ENCODE peak calls at places on chromosomes 2 and 18, in six cellular contexts. One of them, this sample, is unnamed.

GRCh38 chr2:62207480-62207879 is 11.6 kb downstream of the B3GNT2 start:
- DNase-seq in K562: no peak
- DNase-seq in lower leg skin: no peak
- DNase-seq in ovary: no peak
- DNase-seq in body of pancreas: no peak
- DNase-seq in GM12891: no peak
- DNase-seq in this sample: no peak

GRCh38 chr18:35334821-35335220 is 9.4 kb downstream of the ZNF24 start:
- DNase-seq in ovary: no peak
- DNase-seq in body of pancreas: no peak
- DNase-seq in GM12891: no peak
- DNase-seq in lower leg skin: no peak
- DNase-seq in K562: no peak
- DNase-seq in this sample: no peak

GRCh38 chr2:6945087-6945813 is 28.0 kb downstream of the RNF144A start:
- DNase-seq in ovary: no peak
- DNase-seq in K562: no peak
- DNase-seq in body of pancreas: no peak
- DNase-seq in GM12891: no peak
- DNase-seq in lower leg skin: no peak
- DNase-seq in this sample: no peak

GRCh38 chr18:59996370-59996966 is 96.7 kb downstream of the PMAIP1 start:
- DNase-seq in GM12891: no peak
- DNase-seq in K562: peak; percentile 26
- DNase-seq in body of pancreas: no peak
- DNase-seq in lower leg skin: no peak
- DNase-seq in ovary: no peak
- DNase-seq in this sample: peak; percentile 17

GRCh38 chr2:15748736-15749323 is 157.2 kb downstream of the DDX1 start:
- DNase-seq in GM12891: peak; percentile 41
- DNase-seq in lower leg skin: no peak
- DNase-seq in ovary: no peak
- DNase-seq in body of pancreas: no peak
- DNase-seq in K562: peak; percentile 79
- DNase-seq in this sample: peak; percentile 66

GRCh38 chr18:32707586-32707985 is 65.2 kb downstream of the KLHL14 start:
- DNase-seq in ovary: no peak
- DNase-seq in body of pancreas: no peak
- DNase-seq in K562: no peak
- DNase-seq in GM12891: no peak
- DNase-seq in lower leg skin: no peak
- DNase-seq in this sample: no peak

GRCh38 chr18:47247833-47248609 is 3.4 kb downstream of the SKOR2 start:
- DNase-seq in GM12891: no peak
- DNase-seq in lower leg skin: no peak
- DNase-seq in K562: no peak
- DNase-seq in body of pancreas: no peak
- DNase-seq in ovary: no peak
- DNase-seq in this sample: no peak

GRCh38 chr18:35110554-35111058 is 69.4 kb downstream of the MAPRE2 start:
- DNase-seq in body of pancreas: no peak
- DNase-seq in ovary: no peak
- DNase-seq in lower leg skin: no peak
- DNase-seq in GM12891: no peak
- DNase-seq in K562: peak; percentile 84
- DNase-seq in this sample: peak; percentile 96

GRCh38 chr2:230520061-230520874 is 104.3 kb downstream of the SP100 start:
- DNase-seq in ovary: no peak
- DNase-seq in lower leg skin: no peak
- DNase-seq in body of pancreas: no peak
- DNase-seq in K562: no peak
- DNase-seq in GM12891: no peak
- DNase-seq in this sample: no peak

GRCh38 chr2:174711206-174711605 is 53.1 kb downstream of the CHRNA1 start:
- DNase-seq in K562: no peak
- DNase-seq in lower leg skin: no peak
- DNase-seq in GM12891: no peak
- DNase-seq in body of pancreas: no peak
- DNase-seq in ovary: no peak
- DNase-seq in this sample: no peak

GRCh38 chr18:7789853-7790552 is 222.9 kb downstream of the PTPRM start:
- DNase-seq in ovary: no peak
- DNase-seq in lower leg skin: no peak
- DNase-seq in K562: no peak
- DNase-seq in GM12891: no peak
- DNase-seq in body of pancreas: peak; percentile 45
- DNase-seq in this sample: no peak

GRCh38 chr2:26809876-26810577 is 24.2 kb downstream of the CENPA start:
- DNase-seq in ovary: no peak
- DNase-seq in lower leg skin: no peak
- DNase-seq in K562: no peak
- DNase-seq in body of pancreas: no peak
- DNase-seq in GM12891: no peak
- DNase-seq in this sample: no peak

GRCh38 chr2:75787532-75788132 is 76.9 kb upstream of the GCFC2 start:
- DNase-seq in ovary: no peak
- DNase-seq in lower leg skin: no peak
- DNase-seq in body of pancreas: no peak
- DNase-seq in K562: peak; percentile 23
- DNase-seq in GM12891: no peak
- DNase-seq in this sample: peak; percentile 24

GRCh38 chr18:11183621-11184020 is 34.3 kb upstream of the PIEZO2 start:
- DNase-seq in GM12891: no peak
- DNase-seq in ovary: no peak
- DNase-seq in lower leg skin: no peak
- DNase-seq in K562: no peak
- DNase-seq in body of pancreas: no peak
- DNase-seq in this sample: no peak

GRCh38 chr2:168427451-168427850 is 28.6 kb upstream of the CERS6 start:
- DNase-seq in ovary: no peak
- DNase-seq in K562: no peak
- DNase-seq in GM12891: no peak
- DNase-seq in lower leg skin: no peak
- DNase-seq in body of pancreas: no peak
- DNase-seq in this sample: no peak

GRCh38 chr18:45548614-45549013 is 66.7 kb upstream of the SLC14A2 start:
- DNase-seq in lower leg skin: no peak
- DNase-seq in K562: no peak
- DNase-seq in ovary: no peak
- DNase-seq in body of pancreas: no peak
- DNase-seq in GM12891: no peak
- DNase-seq in this sample: no peak

GRCh38 chr2:205766765-205767359 is 84.6 kb downstream of the NRP2 start:
- DNase-seq in body of pancreas: peak; percentile 61
- DNase-seq in lower leg skin: peak; percentile 58
- DNase-seq in GM12891: peak; percentile 35
- DNase-seq in K562: peak; percentile 40
- DNase-seq in ovary: peak; percentile 81
- DNase-seq in this sample: peak; percentile 66

GRCh38 chr2:201129044-201129505 is 13.1 kb downstream of the CFLAR start:
- DNase-seq in body of pancreas: peak; percentile 43
- DNase-seq in K562: no peak
- DNase-seq in GM12891: no peak
- DNase-seq in lower leg skin: no peak
- DNase-seq in ovary: no peak
- DNase-seq in this sample: no peak

GRCh38 chr2:31078579-31079105 is 59.6 kb downstream of the GALNT14 start:
- DNase-seq in body of pancreas: no peak
- DNase-seq in ovary: no peak
- DNase-seq in K562: no peak
- DNase-seq in lower leg skin: no peak
- DNase-seq in GM12891: no peak
- DNase-seq in this sample: no peak

GRCh38 chr2:191499050-191499449 is 178.9 kb upstream of the NABP1 start:
- DNase-seq in lower leg skin: no peak
- DNase-seq in K562: no peak
- DNase-seq in GM12891: no peak
- DNase-seq in ovary: no peak
- DNase-seq in body of pancreas: no peak
- DNase-seq in this sample: no peak

GRCh38 chr2:126643431-126643830 is 12.5 kb upstream of the GYPC start:
- DNase-seq in ovary: no peak
- DNase-seq in lower leg skin: no peak
- DNase-seq in K562: no peak
- DNase-seq in GM12891: no peak
- DNase-seq in body of pancreas: no peak
- DNase-seq in this sample: no peak

GRCh38 chr2:77954931-77955330 is 432.8 kb upstream of the LRRTM4 start:
- DNase-seq in K562: peak; percentile 14
- DNase-seq in lower leg skin: no peak
- DNase-seq in body of pancreas: no peak
- DNase-seq in GM12891: no peak
- DNase-seq in ovary: no peak
- DNase-seq in this sample: no peak

GRCh38 chr18:31830686-31831085 is 70.0 kb upstream of the SLC25A52 start:
- DNase-seq in lower leg skin: no peak
- DNase-seq in ovary: no peak
- DNase-seq in body of pancreas: no peak
- DNase-seq in K562: no peak
- DNase-seq in GM12891: no peak
- DNase-seq in this sample: no peak

GRCh38 chr2:234459401-234460009 is 37.4 kb downstream of the ARL4C start:
- DNase-seq in body of pancreas: no peak
- DNase-seq in K562: no peak
- DNase-seq in ovary: no peak
- DNase-seq in lower leg skin: no peak
- DNase-seq in GM12891: no peak
- DNase-seq in this sample: no peak

GRCh38 chr2:241566468-241566867 is 7.9 kb downstream of the BOK start:
- DNase-seq in body of pancreas: no peak
- DNase-seq in lower leg skin: no peak
- DNase-seq in K562: no peak
- DNase-seq in GM12891: no peak
- DNase-seq in ovary: no peak
- DNase-seq in this sample: no peak

GRCh38 chr18:69895081-69896047 is 52.3 kb downstream of the CD226 start:
- DNase-seq in GM12891: no peak
- DNase-seq in body of pancreas: no peak
- DNase-seq in lower leg skin: no peak
- DNase-seq in ovary: no peak
- DNase-seq in K562: no peak
- DNase-seq in this sample: no peak

GRCh38 chr18:23650963-23651927 is 11.5 kb downstream of the ANKRD29 start:
- DNase-seq in body of pancreas: no peak
- DNase-seq in GM12891: no peak
- DNase-seq in lower leg skin: no peak
- DNase-seq in ovary: no peak
- DNase-seq in K562: no peak
- DNase-seq in this sample: no peak

GRCh38 chr2:200158586-200159365 is 147.7 kb upstream of the SPATS2L start:
- DNase-seq in lower leg skin: no peak
- DNase-seq in K562: no peak
- DNase-seq in GM12891: no peak
- DNase-seq in body of pancreas: no peak
- DNase-seq in ovary: no peak
- DNase-seq in this sample: no peak

GRCh38 chr2:225355788-225356187 is 43.7 kb upstream of the NYAP2 start:
- DNase-seq in lower leg skin: no peak
- DNase-seq in ovary: no peak
- DNase-seq in GM12891: no peak
- DNase-seq in K562: no peak
- DNase-seq in body of pancreas: no peak
- DNase-seq in this sample: no peak

GRCh38 chr2:225354281-225354774 is 45.2 kb upstream of the NYAP2 start:
- DNase-seq in K562: no peak
- DNase-seq in body of pancreas: no peak
- DNase-seq in GM12891: no peak
- DNase-seq in ovary: no peak
- DNase-seq in lower leg skin: no peak
- DNase-seq in this sample: no peak

GRCh38 chr2:225353579-225354085 is 45.9 kb upstream of the NYAP2 start:
- DNase-seq in lower leg skin: no peak
- DNase-seq in K562: no peak
- DNase-seq in GM12891: no peak
- DNase-seq in ovary: no peak
- DNase-seq in body of pancreas: no peak
- DNase-seq in this sample: no peak
- TF ChIP-seq POLR2A in lower leg skin: no peak
- TF ChIP-seq POLR2A in K562: no peak
- TF ChIP-seq POLR2A in GM12891: no peak
- TF ChIP-seq POLR2A in ovary: no peak
- TF ChIP-seq POLR2A in body of pancreas: no peak
- TF ChIP-seq POLR2A in this sample: no peak

GRCh38 chr2:72895759-72896281 is 8.6 kb downstream of the SPR start:
- DNase-seq in K562: no peak
- DNase-seq in ovary: no peak
- DNase-seq in GM12891: no peak
- DNase-seq in body of pancreas: peak; percentile 48
- DNase-seq in lower leg skin: no peak
- DNase-seq in this sample: no peak
- TF ChIP-seq POLR2A in K562: no peak
- TF ChIP-seq POLR2A in ovary: no peak
- TF ChIP-seq POLR2A in GM12891: no peak
- TF ChIP-seq POLR2A in body of pancreas: no peak
- TF ChIP-seq POLR2A in lower leg skin: no peak
- TF ChIP-seq POLR2A in this sample: no peak

DNA sequence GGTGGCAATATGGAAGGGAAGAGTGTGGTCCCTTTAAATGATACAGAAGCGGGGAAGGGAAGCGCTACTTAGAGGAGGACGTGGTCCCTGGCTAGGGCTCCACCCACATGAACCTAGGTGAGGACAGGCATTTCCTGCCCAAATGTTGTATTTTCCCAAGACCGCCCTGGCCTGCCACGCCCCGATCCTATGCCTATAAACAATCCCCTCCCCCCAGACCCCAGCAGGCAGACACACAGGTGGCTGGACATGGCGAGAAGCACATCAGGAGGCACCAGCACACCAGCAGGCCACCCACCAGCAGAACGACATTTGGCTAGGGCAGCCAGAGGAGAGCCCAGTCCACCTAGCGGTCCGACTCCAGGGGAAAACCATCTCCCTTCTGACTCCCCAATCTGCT is 47.2 kb downstream of the METTL8 start:
- DNase-seq in K562: no peak
- DNase-seq in GM12891: no peak
- DNase-seq in lower leg skin: no peak
- DNase-seq in ovary: no peak
- DNase-seq in body of pancreas: no peak
- DNase-seq in this sample: no peak
- TF ChIP-seq POLR2A in K562: no peak
- TF ChIP-seq POLR2A in GM12891: no peak
- TF ChIP-seq POLR2A in lower leg skin: no peak
- TF ChIP-seq POLR2A in ovary: no peak
- TF ChIP-seq POLR2A in body of pancreas: no peak
- TF ChIP-seq POLR2A in this sample: no peak

DNA sequence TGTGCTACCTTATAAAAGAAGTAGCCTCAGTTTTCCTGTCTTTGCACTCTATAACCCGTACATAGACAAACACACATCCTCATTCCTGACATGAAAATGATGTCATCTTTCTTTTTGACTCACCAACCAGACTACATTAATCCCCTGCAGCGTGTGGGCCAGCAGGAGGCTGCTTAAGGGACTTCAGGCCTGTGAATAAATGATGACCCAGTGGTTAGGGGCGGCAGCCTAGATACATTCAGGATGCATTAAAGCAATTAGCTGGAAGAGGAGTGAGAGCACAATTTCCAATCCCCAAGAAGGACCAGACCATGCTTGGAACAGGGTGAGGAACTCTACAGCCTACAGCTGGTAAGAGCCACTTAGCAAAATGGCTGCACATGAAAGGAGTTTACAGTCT is 57.3 kb upstream of the KLF7 start:
- DNase-seq in GM12891: no peak
- DNase-seq in lower leg skin: no peak
- DNase-seq in body of pancreas: no peak
- DNase-seq in ovary: no peak
- DNase-seq in K562: no peak
- DNase-seq in this sample: no peak
- TF ChIP-seq POLR2A in GM12891: no peak
- TF ChIP-seq POLR2A in lower leg skin: no peak
- TF ChIP-seq POLR2A in body of pancreas: no peak
- TF ChIP-seq POLR2A in ovary: no peak
- TF ChIP-seq POLR2A in K562: no peak
- TF ChIP-seq POLR2A in this sample: no peak

This sample was measured in erythroblast.